ENCODE peak calls at places on chromosomes 3 and 15, in five cellular contexts. E is GM12891, N is K562, U is H1, G is HepG2. K is an unnamed sample.

GRCh38 chr3:134211797-134212196 is 38.9 kb downstream of the RYK start:
- DNase-seq in G (peak), N (peak), U (no peak), E (peak), K (no peak)

GRCh38 chr3:71542548-71543370 is 40.8 kb downstream of the FOXP1 start:
- DNase-seq in N (peak), E (no peak), G (no peak), U (no peak), K (no peak)

GRCh38 chr3:127738192-127738840 is 65.6 kb downstream of the ABTB1 start:
- DNase-seq in N (no peak), G (no peak), U (no peak), E (no peak), K (no peak)

GRCh38 chr3:13598926-13599886 is 50.3 kb downstream of the FBLN2 start:
- DNase-seq in N (no peak), U (no peak), G (no peak), E (no peak), K (no peak)

GRCh38 chr3:151614-152189 is 44.9 kb upstream of the CHL1 start:
- DNase-seq in E (no peak), N (no peak), G (no peak), U (no peak), K (no peak)

GRCh38 chr15:27989838-27990237 is 109.3 kb downstream of the OCA2 start:
- DNase-seq in U (no peak), E (no peak), G (no peak), N (no peak), K (no peak)

GRCh38 chr15:45393851-45394250 is 15.5 kb upstream of the GATM start:
- DNase-seq in U (no peak), N (no peak), G (peak), E (no peak), K (no peak)

GRCh38 chr3:87437765-87438164 is 161.4 kb upstream of the POU1F1 start:
- DNase-seq in N (no peak), E (no peak), U (no peak), G (no peak), K (no peak)

GRCh38 chr15:60511351-60512157 is 32.6 kb upstream of the ICE2 start:
- DNase-seq in U (no peak), N (no peak), G (no peak), E (no peak), K (no peak)

GRCh38 chr3:187230011-187230410 is 32.7 kb downstream of the RTP1 start:
- DNase-seq in N (no peak), E (no peak), G (no peak), U (no peak), K (no peak)

GRCh38 chr3:14938964-14939363 is 8.4 kb upstream of the NR2C2 start:
- DNase-seq in N (no peak), E (no peak), G (no peak), U (no peak), K (no peak)

GRCh38 chr15:90451215-90451850 is 63.3 kb downstream of the IQGAP1 start:
- DNase-seq in G (no peak), U (peak), N (no peak), E (no peak), K (no peak)

GRCh38 chr15:47715856-47716445 is 1.4 kb upstream of the SEMA6D start:
- DNase-seq in G (no peak), N (no peak), E (no peak), U (no peak), K (no peak)

GRCh38 chr3:64214697-64215018 is 10.6 kb downstream of the PRICKLE2 start:
- DNase-seq in G (no peak), N (no peak), U (no peak), E (no peak), K (no peak)

GRCh38 chr3:122409392-122409791 is 6.5 kb downstream of the WDR5B start:
- DNase-seq in N (no peak), U (no peak), G (no peak), E (no peak), K (no peak)

DNA sequence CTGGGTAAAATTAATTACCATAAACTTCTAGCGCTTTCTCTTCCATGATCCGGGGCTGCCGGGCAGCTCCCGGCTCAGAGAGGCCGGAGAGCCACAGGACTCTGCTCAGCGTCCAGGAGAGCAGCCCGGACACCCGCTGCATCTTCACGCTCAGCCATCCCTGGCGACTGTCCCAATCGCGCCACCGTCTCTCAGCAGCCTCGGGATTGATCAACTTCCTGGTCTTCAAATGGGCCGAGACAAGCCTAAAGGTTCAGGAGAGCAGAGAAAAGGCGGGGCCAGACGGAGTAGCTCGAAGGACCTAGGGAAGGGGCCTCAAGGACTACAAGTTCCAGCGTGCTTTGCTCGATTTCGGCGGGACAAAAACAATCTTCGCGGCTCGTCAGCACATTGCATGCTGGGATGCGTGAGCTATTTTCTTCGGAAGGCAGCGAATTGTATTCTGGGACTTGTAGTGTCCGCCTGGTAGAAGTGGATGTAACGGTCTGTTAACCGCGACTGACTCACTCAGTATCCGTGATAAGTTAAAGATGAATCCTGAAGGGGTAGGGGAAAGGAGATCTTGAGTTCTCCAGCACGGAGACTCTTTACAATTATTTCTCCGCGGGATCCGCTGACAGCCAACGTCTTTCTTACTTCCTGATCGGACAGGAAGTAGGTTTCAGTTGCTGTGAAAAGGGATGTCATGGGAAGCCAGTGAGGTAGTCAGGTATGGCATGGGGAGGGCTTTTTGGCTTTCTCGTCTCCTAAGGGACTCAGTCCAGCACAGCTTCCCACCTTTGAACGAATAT is at the start of gene CIAO2A:
- DNase-seq in E (peak), N (peak), G (peak), U (peak), K (peak)
- TF ChIP-seq POLR2A in E (peak), N (peak), G (peak), U (peak), K (no peak)

DNA sequence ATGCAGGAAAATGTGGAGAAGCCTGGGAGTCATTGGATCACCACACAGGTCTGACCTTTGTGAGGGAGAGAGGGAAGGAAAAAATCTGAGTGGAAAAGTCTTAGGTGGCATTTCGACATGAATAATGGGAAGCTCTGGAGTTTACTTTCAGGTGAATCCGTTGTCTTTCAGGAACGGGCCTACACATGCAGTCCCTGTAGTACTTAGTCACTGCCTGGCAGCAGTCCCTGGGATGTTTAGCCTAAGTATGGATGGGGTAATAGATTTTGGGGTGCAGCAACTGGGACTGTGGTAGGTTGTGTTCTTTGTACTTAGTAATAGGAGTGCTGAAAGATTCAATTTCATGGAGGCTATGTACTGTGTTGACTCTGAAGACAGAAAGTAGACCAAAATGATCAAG is 227.5 kb upstream of the EPHA3 start:
- DNase-seq in N (no peak), U (no peak), G (no peak), E (no peak), K (no peak)
- TF ChIP-seq TAF1 in N (no peak), U (no peak), G (no peak), E (no peak), K (no peak)

GRCh38 chr3:158768881-158769518 is 32.9 kb upstream of the MFSD1 start:
- DNase-seq in G (peak), U (no peak), E (no peak), N (no peak), K (no peak)
- TF ChIP-seq POLR2AphosphoS5 in G (no peak), U (no peak), E (no peak), N (no peak), K (no peak)

GRCh38 chr15:25863968-25864580 is 947 bp upstream of the ATP10A start:
- DNase-seq in E (no peak), U (no peak), G (no peak), N (no peak), K (no peak)

GRCh38 chr15:25860885-25861866 is 2.0 kb downstream of the ATP10A start:
- DNase-seq in E (no peak), N (no peak), G (no peak), U (no peak), K (no peak)

GRCh38 chr15:25863067-25863967 is at the start of gene ATP10A:
- DNase-seq in G (no peak), N (no peak), U (no peak), E (no peak), K (no peak)

GRCh38 chr15:25862087-25862468 is 1.0 kb downstream of the ATP10A start:
- DNase-seq in G (no peak), N (no peak), U (no peak), E (no peak), K (no peak)

GRCh38 chr15:25862469-25863066 is 559 bp downstream of the ATP10A start:
- DNase-seq in E (no peak), G (no peak), N (no peak), U (no peak), K (no peak)
- TF ChIP-seq POLR2A in E (no peak), G (no peak), N (no peak), U (no peak), K (no peak)

GRCh38 chr3:148605551-148605950 is 92.2 kb upstream of the AGTR1 start:
- DNase-seq in E (no peak), N (no peak), U (no peak), G (no peak), K (no peak)

GRCh38 chr3:148600902-148601765 is 96.6 kb upstream of the AGTR1 start:
- DNase-seq in U (no peak), G (peak), N (no peak), E (no peak), K (no peak)

GRCh38 chr3:148601766-148602685 is 95.7 kb upstream of the AGTR1 start:
- DNase-seq in G (peak), N (no peak), U (no peak), E (no peak), K (no peak)

GRCh38 chr3:148606979-148607378 is 90.7 kb upstream of the AGTR1 start:
- DNase-seq in N (no peak), U (no peak), E (no peak), G (no peak), K (no peak)

GRCh38 chr3:148604270-148605085 is 93.2 kb upstream of the AGTR1 start:
- DNase-seq in E (no peak), G (no peak), N (no peak), U (no peak), K (no peak)
- TF ChIP-seq TAF1 in E (no peak), G (no peak), N (no peak), U (no peak), K (no peak)

K was measured in GM12892.